ENCODE peak calls at places on chromosomes 1 and 21, in ten cellular contexts. C is nephron progenitor cell; F is COR-L47; I is NCI-H345; U is AG20443; O is endothelial cell; Q is stimulated activated CD8-positive, alpha-beta memory T cell treated with anti-CD3 and anti-CD28 coated beads, Interleukin-7, amount 100 ng/mL, for 1 hour; L is mesenteric fat pad; K is kidney epithelial cell; P is CD8-positive, alpha-beta T cell. S is an unnamed sample.

GRCh38 chr1:158932171-158932570 is 819 bp downstream of the PYHIN1 start:
- DNase-seq in P (no peak), Q (no peak), O (no peak), F (no peak), L (no peak), C (no peak), K (no peak), I (no peak), U (no peak), S (no peak)

GRCh38 chr1:68485431-68486022 is 11.4 kb downstream of the DEPDC1 start:
- DNase-seq in P (no peak), U (no peak), O (no peak), I (no peak), L (no peak), K (no peak), F (no peak), C (no peak), Q (no peak), S (no peak)

GRCh38 chr21:34065015-34065414 is 8.4 kb upstream of the MRPS6 start:
- DNase-seq in C (no peak), K (no peak), U (peak), O (no peak), Q (no peak), L (no peak), I (no peak), P (no peak), F (no peak), S (no peak)

GRCh38 chr21:33089439-33089838 is 19.5 kb downstream of the OLIG1 start:
- DNase-seq in L (no peak), Q (no peak), I (no peak), P (no peak), K (no peak), C (no peak), F (no peak), O (no peak), U (no peak), S (no peak)

GRCh38 chr1:236608930-236609726 is 4.8 kb upstream of the HEATR1 start:
- DNase-seq in P (no peak), Q (no peak), F (peak), L (no peak), C (peak), I (peak), U (peak), K (peak), O (peak), S (peak)

GRCh38 chr21:21688877-21689276 is 690.7 kb downstream of the NCAM2 start:
- DNase-seq in Q (no peak), U (peak), O (peak), L (no peak), F (peak), C (peak), K (no peak), I (peak), P (no peak), S (peak)

GRCh38 chr1:107975861-107976260 is 10.9 kb upstream of the VAV3 start:
- DNase-seq in O (no peak), F (no peak), L (no peak), C (no peak), U (no peak), P (no peak), K (no peak), I (no peak), Q (no peak), S (no peak)

GRCh38 chr1:172931340-172931739 is 119.4 kb downstream of the TNFSF18 start:
- DNase-seq in L (no peak), F (no peak), P (no peak), C (no peak), Q (no peak), K (no peak), I (no peak), O (no peak), U (no peak), S (no peak)

GRCh38 chr1:116738673-116739370 is 15.4 kb upstream of the CD2 start:
- DNase-seq in K (no peak), O (no peak), U (no peak), C (no peak), P (no peak), F (no peak), L (no peak), I (no peak), Q (peak), S (no peak)

GRCh38 chr1:86705633-86705985 is 1.2 kb downstream of the SH3GLB1 start:
- DNase-seq in U (no peak), F (no peak), K (no peak), C (no peak), I (no peak), L (no peak), P (no peak), O (no peak), Q (no peak), S (no peak)

GRCh38 chr1:84936116-84936810 is 43.3 kb upstream of the LPAR3 start:
- DNase-seq in O (peak), I (peak), U (peak), L (no peak), P (peak), Q (no peak), C (peak), K (no peak), F (peak), S (peak)

GRCh38 chr1:232988572-232989040 is 38.2 kb downstream of the NTPCR start:
- DNase-seq in P (no peak), C (no peak), U (peak), K (peak), Q (no peak), I (no peak), F (no peak), O (no peak), L (peak), S (no peak)

GRCh38 chr1:160752926-160753325 is 13.9 kb downstream of the SLAMF7 start:
- DNase-seq in F (no peak), K (no peak), C (no peak), U (no peak), Q (no peak), L (no peak), P (no peak), I (no peak), O (no peak), S (no peak)

GRCh38 chr1:41383094-41383852 is 22.0 kb downstream of the FOXO6 start:
- DNase-seq in F (no peak), Q (no peak), K (no peak), I (no peak), C (peak), O (no peak), P (no peak), L (no peak), U (peak), S (no peak)

GRCh38 chr1:25616080-25616931 is at the start of gene MAN1C1:
- DNase-seq in O (peak), U (peak), C (peak), Q (peak), P (peak), K (no peak), L (peak), I (peak), F (peak), S (peak)

GRCh38 chr1:110542730-110543129 is 23.8 kb upstream of the KCNA10 start:
- DNase-seq in P (no peak), K (no peak), Q (no peak), I (no peak), C (peak), L (no peak), U (peak), F (no peak), O (peak), S (no peak)

GRCh38 chr1:224223819-224224714 is 41.0 kb downstream of the DEGS1 start:
- DNase-seq in C (no peak), P (no peak), L (no peak), O (no peak), I (no peak), F (no peak), Q (no peak), K (peak), U (peak), S (no peak)

GRCh38 chr1:66271904-66272254 is 262.1 kb upstream of the SGIP1 start:
- DNase-seq in L (no peak), U (peak), F (no peak), O (no peak), C (no peak), Q (no peak), K (no peak), P (no peak), I (no peak), S (peak)

GRCh38 chr1:174244017-174244416 is 84.7 kb downstream of the RABGAP1L start:
- DNase-seq in K (no peak), C (no peak), P (no peak), Q (no peak), F (no peak), I (no peak), L (no peak), O (no peak), U (no peak), S (no peak)

GRCh38 chr1:66998972-66999371 is 55.0 kb downstream of the SLC35D1 start:
- DNase-seq in L (no peak), K (no peak), I (no peak), Q (no peak), P (no peak), O (no peak), U (no peak), F (no peak), C (no peak), S (no peak)

GRCh38 chr1:12231276-12231595 is 1.4 kb downstream of the VPS13D start:
- DNase-seq in P (no peak), U (no peak), O (no peak), C (no peak), F (no peak), K (no peak), Q (no peak), L (no peak), I (no peak), S (no peak)

GRCh38 chr21:14457762-14458161 is 74.8 kb upstream of the HSPA13 start:
- DNase-seq in K (no peak), C (no peak), Q (no peak), O (no peak), I (no peak), L (no peak), F (no peak), U (no peak), P (no peak), S (no peak)

GRCh38 chr21:41641821-41642368 is 125.0 kb downstream of the RIPK4 start:
- DNase-seq in L (peak), U (peak), C (no peak), P (no peak), Q (no peak), O (no peak), K (peak), F (no peak), I (no peak), S (no peak)

GRCh38 chr1:198687429-198687828 is 48.6 kb downstream of the PTPRC start:
- DNase-seq in O (no peak), U (no peak), C (no peak), L (no peak), P (no peak), K (no peak), Q (no peak), I (no peak), F (no peak), S (no peak)

GRCh38 chr1:156615946-156616345 is 3.3 kb upstream of the HAPLN2 start:
- DNase-seq in U (no peak), F (no peak), I (no peak), L (no peak), K (no peak), C (no peak), O (no peak), Q (no peak), P (no peak), S (no peak)

S was measured in SHP77.